ENCODE peak calls at places on chromosomes 12 and 14, in seven cellular contexts. H is mesendoderm, P is neuronal stem cell, B is IMR-90, K is trophoblast cell, R is H1, G is mesenchymal stem cell. A is an unnamed sample.
A peak's percentile ranks its signal among the peaks of the same experiment; 100 is the strongest.

GRCh38 chr12:1593232-1594044 is 943 bp downstream of the FBXL14 start:
- DNase-seq in H (peak; percentile 60), K (peak; percentile 33), P (no peak), R (peak; percentile 75), B (no peak), G (peak; percentile 47), A (peak; percentile 75)

GRCh38 chr14:96037891-96038557 is 1.1 kb upstream of the C14orf132 start:
- DNase-seq in P (no peak), K (no peak), H (peak; percentile 26), B (no peak), R (no peak), G (peak; percentile 2), A (peak; percentile 58)

GRCh38 chr12:43742106-43742505 is 16.5 kb downstream of the PUS7L start:
- DNase-seq in G (peak; percentile 76), B (peak; percentile 94), H (no peak), R (no peak), K (peak; percentile 19), P (no peak), A (no peak)

GRCh38 chr12:1234073-1234472 is 243.1 kb downstream of the ERC1 start:
- DNase-seq in G (peak; percentile 15), R (no peak), H (no peak), K (no peak), B (peak; percentile 49), P (no peak), A (no peak)

GRCh38 chr14:81302613-81303012 is 81.9 kb upstream of the GTF2A1 start:
- DNase-seq in B (no peak), P (no peak), K (no peak), H (peak; percentile 57), R (no peak), G (no peak), A (no peak)

GRCh38 chr14:100842799-100843198 is 16.9 kb downstream of the MEG3 start:
- DNase-seq in P (no peak), K (no peak), R (no peak), G (peak; percentile 98), B (peak; percentile 95), H (no peak), A (no peak)

GRCh38 chr14:31660728-31661127 is 99.5 kb downstream of the NUBPL start:
- DNase-seq in P (no peak), H (no peak), B (no peak), G (no peak), R (no peak), K (no peak), A (no peak)

GRCh38 chr14:47270715-47271114 is 404.7 kb downstream of the MDGA2 start:
- DNase-seq in H (no peak), G (peak; percentile 42), P (no peak), K (no peak), B (no peak), R (no peak), A (no peak)

GRCh38 chr12:100221523-100221922 is 20.9 kb downstream of the ACTR6 start:
- DNase-seq in P (no peak), H (no peak), R (no peak), G (no peak), B (no peak), K (no peak), A (no peak)
- H3K18ac ChIP-seq in P (no peak overlapping the region), H (no peak overlapping the region), R (no peak overlapping the region), G (no peak overlapping the region), B (no peak overlapping the region), K (no peak overlapping the region), A (no peak overlapping the region)

DNA sequence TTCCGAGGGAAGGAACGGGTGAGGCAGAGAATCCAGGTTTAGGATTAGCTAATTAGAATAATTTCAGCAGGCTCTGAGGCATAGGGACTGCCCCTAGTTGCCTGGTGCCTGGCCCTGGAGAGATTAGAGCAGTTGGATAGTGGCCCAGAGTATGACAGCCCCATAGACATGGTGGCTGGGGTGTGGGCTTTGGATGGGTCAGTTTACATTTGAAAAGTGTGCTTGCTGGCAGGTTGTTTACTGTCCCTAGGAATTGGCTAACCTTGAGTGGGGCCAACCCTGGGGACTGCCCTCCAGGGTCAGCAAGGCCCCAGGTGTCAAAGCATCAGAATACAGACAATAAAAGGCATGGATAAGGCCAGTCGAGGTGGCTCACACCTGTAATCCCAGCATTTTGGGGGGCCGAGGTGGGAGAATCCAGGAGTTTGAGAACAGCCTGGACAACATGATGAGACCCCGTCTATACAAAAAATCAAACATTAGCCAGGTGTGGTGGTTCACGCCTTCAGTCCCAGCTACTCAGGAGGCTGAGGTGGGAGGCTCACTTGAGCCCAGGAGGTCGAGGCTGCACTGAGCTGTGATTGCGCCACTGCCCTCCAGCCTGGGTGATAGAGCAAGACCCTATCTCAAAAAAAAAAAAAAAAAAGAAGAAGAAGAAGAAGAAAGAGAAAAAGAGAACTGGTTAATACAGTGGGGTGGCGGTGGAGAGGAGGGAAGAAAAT is 182.3 kb upstream of the PWP1 start:
- DNase-seq in K (no peak), B (no peak), P (no peak), G (no peak), R (no peak), H (no peak), A (no peak)
- H2AK5ac ChIP-seq in K (no peak overlapping the region), B (no peak overlapping the region), P (no peak overlapping the region), G (no peak overlapping the region), R (no peak overlapping the region), H (no peak overlapping the region), A (no peak overlapping the region)

GRCh38 chr14:68921666-68922065 is 57.4 kb downstream of the ACTN1 start:
- DNase-seq in B (no peak), K (no peak), G (no peak), H (peak; percentile 71), P (no peak), R (no peak), A (no peak)

GRCh38 chr14:68924392-68925158 is 54.5 kb downstream of the ACTN1 start:
- DNase-seq in H (peak; percentile 85), R (no peak), P (no peak), B (no peak), K (peak; percentile 95), G (peak; percentile 57), A (no peak)

GRCh38 chr14:68921049-68921448 is 58.1 kb downstream of the ACTN1 start:
- DNase-seq in R (no peak), B (no peak), G (no peak), K (no peak), P (no peak), H (no peak), A (no peak)

GRCh38 chr14:68922201-68922613 is 56.9 kb downstream of the ACTN1 start:
- DNase-seq in B (no peak), P (no peak), K (no peak), G (no peak), R (no peak), H (no peak), A (no peak)

GRCh38 chr14:68922886-68923285 is 56.2 kb downstream of the ACTN1 start:
- DNase-seq in K (no peak), B (no peak), P (no peak), H (no peak), G (no peak), R (no peak), A (no peak)
- H3K4me1 ChIP-seq in K (peaks cover 33% of the 10 kb centered on the region), B (peaks cover 36% of the 10 kb centered on the region), P (peaks cover 2% of the 10 kb centered on the region), H (peaks cover 10% of the 10 kb centered on the region), G (peaks cover 36% of the 10 kb centered on the region), R (no peaks in the 10 kb centered on the region), A (peaks cover 5% of the 10 kb centered on the region)

DNA sequence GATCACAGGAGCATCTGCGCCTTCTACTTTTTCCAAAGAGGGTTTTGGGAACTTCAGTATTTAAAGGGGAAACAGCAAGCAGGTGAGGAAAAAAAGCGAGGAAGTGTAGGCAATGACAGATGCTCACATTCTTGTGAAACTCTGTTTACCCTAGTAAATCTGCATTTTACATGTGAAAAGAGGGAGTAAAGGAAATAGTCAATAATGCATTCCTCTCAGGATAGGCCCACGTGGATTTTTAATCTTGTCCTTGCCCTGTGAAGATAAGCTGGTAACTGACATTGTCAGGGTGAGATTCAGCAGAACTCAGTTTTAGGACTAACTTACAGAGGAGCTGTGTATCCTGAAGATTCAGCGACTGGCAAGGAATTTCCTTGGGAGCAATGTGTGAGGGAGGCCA is 1119.2 kb upstream of the TMEM132C start:
- DNase-seq in R (no peak), B (no peak), G (no peak), P (no peak), K (no peak), H (peak; percentile 61), A (no peak)
- H3K18ac ChIP-seq in R (no peak overlapping the region), B (no peak overlapping the region), G (no peak overlapping the region), P (no peak overlapping the region), K (no peak overlapping the region), H (no peak overlapping the region), A (no peak overlapping the region)

DNA sequence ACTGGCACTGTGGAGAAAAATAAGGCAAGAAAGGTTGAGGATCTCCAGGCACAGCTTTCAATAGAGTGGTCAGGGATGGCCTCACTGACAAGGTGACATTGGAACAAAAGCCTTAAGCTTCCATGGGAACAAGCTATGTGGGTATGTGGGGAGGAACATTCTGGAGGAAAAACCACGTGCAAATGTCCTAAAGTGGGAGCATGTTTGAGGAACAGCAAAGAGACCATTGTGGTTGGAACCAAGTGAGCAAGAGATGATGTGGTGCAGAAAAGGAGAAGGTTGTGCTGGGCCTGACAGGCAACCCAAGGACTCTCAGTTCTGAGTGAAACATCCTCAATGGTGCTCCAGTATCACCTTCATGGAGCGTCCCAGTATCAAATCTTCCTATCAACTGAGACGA is 184.0 kb downstream of the CAND1 start:
- DNase-seq in B (no peak), K (no peak), R (no peak), P (no peak), G (no peak), H (no peak), A (no peak)
- H2AK5ac ChIP-seq in B (no peak overlapping the region), K (no peak overlapping the region), R (no peak overlapping the region), P (no peak overlapping the region), G (no peak overlapping the region), H (no peak overlapping the region), A (no peak overlapping the region)

GRCh38 chr12:104667139-104667538 is 210.4 kb downstream of the CHST11 start:
- DNase-seq in K (no peak), G (peak; percentile 73), H (no peak), R (no peak), B (peak; percentile 14), P (no peak), A (no peak)
- H3K4me1 ChIP-seq in K (peaks cover 7% of the 10 kb centered on the region), G (peaks cover 20% of the 10 kb centered on the region), H (peaks cover 10% of the 10 kb centered on the region), R (no peaks in the 10 kb centered on the region), B (peaks cover 7% of the 10 kb centered on the region), P (peaks cover 22% of the 10 kb centered on the region), A (peaks cover 2% of the 10 kb centered on the region)

GRCh38 chr14:24110060-24110459 is 4.5 kb upstream of the DCAF11 start:
- DNase-seq in H (no peak), G (no peak), P (no peak), K (no peak), R (no peak), B (no peak), A (no peak)
- H3K18ac ChIP-seq in H (no peak overlapping the region), G (no peak overlapping the region), P (no peak overlapping the region), K (no peak overlapping the region), R (no peak overlapping the region), B (no peak overlapping the region), A (no peak overlapping the region)

GRCh38 chr12:120797677-120798642 is 72.3 kb downstream of the ACADS start:
- DNase-seq in R (no peak), P (no peak), B (no peak), G (no peak), K (no peak), H (peak; percentile 26), A (no peak)
- H2AK5ac ChIP-seq in R (no peak overlapping the region), P (no peak overlapping the region), B (no peak overlapping the region), G (no peak overlapping the region), K (no peak overlapping the region), H (no peak overlapping the region), A (no peak overlapping the region)